ENCODE peak calls at places on chromosomes 5 and 9, in five cellular contexts. I is K562, N is GM12878, R is HepG2, J is HCT116. B is an unnamed sample.

GRCh38 chr5:9712506-9713285 is 82.5 kb upstream of the TAS2R1 start:
- DNase-seq in I (no peak), N (no peak), R (no peak), J (no peak), B (peak; percentile 64)

GRCh38 chr5:27308151-27308550 is 269.8 kb upstream of the CDH9 start:
- DNase-seq in I (no peak), N (no peak), R (no peak), J (no peak), B (no peak)

GRCh38 chr9:85942913-85943729 is 2.2 kb downstream of the NAA35 start:
- DNase-seq in I (no peak), N (no peak), R (no peak), J (no peak), B (no peak)

GRCh38 chr9:124941689-124942561 is 1.0 kb upstream of the GOLGA1 start:
- DNase-seq in I (no peak), N (peak; percentile 19), R (peak; percentile 29), J (peak; percentile 2), B (no peak)

GRCh38 chr9:121876658-121877271 is 216.3 kb downstream of the TTLL11 start:
- DNase-seq in I (no peak), N (no peak), R (no peak), J (no peak), B (no peak)

GRCh38 chr5:27124590-27124989 is 86.2 kb upstream of the CDH9 start:
- DNase-seq in I (peak; percentile 12), N (no peak), R (peak; percentile 20), J (no peak), B (peak; percentile 41)

GRCh38 chr5:606526-607399 is 5.4 kb upstream of the CEP72 start:
- DNase-seq in I (no peak), N (no peak), R (no peak), J (no peak), B (no peak)

GRCh38 chr9:134295101-134295745 is 31.0 kb upstream of the RXRA start:
- DNase-seq in I (no peak), N (no peak), R (no peak), J (no peak), B (peak; percentile 33)

GRCh38 chr5:1282139-1282992 is 12.5 kb downstream of the TERT start:
- DNase-seq in I (no peak), N (no peak), R (no peak), J (no peak), B (no peak)

DNA sequence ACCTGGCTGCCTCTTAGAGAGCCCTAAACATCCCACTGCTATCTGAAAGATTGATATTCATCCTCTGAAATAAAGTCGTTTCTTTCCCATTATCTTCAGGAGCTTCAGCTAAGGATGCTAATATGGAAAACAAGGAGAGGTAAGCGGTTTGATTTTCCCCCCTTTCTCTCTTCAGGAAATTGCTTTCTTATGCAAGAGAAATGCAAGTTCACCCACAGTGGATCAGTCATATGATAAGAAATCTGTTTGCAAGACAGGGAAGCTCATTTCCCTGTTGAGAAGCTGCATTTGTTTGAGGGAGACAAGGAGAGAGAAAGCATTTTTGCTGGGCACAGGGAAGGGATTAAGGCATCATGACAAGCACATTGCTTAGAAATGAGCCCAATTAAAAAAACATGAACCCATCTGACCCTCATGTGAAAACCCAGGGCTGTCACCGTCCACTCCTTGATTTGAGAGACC is 53.7 kb upstream of the BOD1 start:
- DNase-seq in I (no peak), N (no peak), R (no peak), J (no peak), B (peak; percentile 17)
- TF ChIP-seq JUND in I (peak; percentile 53), N (no peak), R (no peak), J (no peak), B (no peak)

DNA sequence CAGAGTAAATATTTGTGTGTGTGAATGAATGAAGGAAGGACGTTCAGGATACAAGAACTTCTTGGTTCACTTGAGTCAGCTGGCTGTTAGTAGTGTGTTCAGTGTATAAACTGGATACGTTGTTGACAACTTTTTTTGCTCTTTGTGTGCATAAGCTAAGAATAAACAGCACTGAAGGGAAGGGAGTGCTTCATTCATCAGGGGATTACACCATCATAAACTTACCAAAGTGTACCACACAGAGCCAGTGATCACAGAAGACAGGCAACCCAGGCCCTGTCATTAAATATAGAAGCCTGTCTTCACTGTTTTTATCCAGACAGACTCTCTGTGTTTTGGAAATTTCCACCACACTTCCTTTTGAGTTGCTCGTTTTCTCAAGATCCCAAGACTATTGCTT is 55.5 kb upstream of the MEF2C start:
- DNase-seq in I (no peak), N (no peak), R (no peak), J (no peak), B (no peak)
- TF ChIP-seq JUND in I (no peak), N (no peak), R (no peak), J (no peak), B (no peak)

GRCh38 chr5:173123416-173123815 is 20.9 kb upstream of the BNIP1 start:
- DNase-seq in I (no peak), N (no peak), R (peak; percentile 54), J (no peak), B (no peak)
- TF ChIP-seq JUND in I (no peak), N (no peak), R (no peak), J (no peak), B (no peak)

GRCh38 chr5:149298857-149299404 is 27.3 kb downstream of the AFAP1L1 start:
- DNase-seq in I (no peak), N (no peak), R (no peak), J (no peak), B (no peak)

GRCh38 chr5:149299451-149300054 is 27.9 kb downstream of the AFAP1L1 start:
- DNase-seq in I (no peak), N (no peak), R (peak; percentile 59), J (no peak), B (no peak)

GRCh38 chr5:149294872-149295829 is 23.5 kb downstream of the AFAP1L1 start:
- DNase-seq in I (no peak), N (no peak), R (no peak), J (no peak), B (no peak)

GRCh38 chr5:149298163-149298562 is 26.5 kb downstream of the AFAP1L1 start:
- DNase-seq in I (no peak), N (no peak), R (no peak), J (no peak), B (no peak)

GRCh38 chr5:149297340-149298023 is 25.8 kb downstream of the AFAP1L1 start:
- DNase-seq in I (no peak), N (no peak), R (no peak), J (no peak), B (no peak)
- TF ChIP-seq JUND in I (no peak), N (no peak), R (no peak), J (no peak), B (no peak)

DNA sequence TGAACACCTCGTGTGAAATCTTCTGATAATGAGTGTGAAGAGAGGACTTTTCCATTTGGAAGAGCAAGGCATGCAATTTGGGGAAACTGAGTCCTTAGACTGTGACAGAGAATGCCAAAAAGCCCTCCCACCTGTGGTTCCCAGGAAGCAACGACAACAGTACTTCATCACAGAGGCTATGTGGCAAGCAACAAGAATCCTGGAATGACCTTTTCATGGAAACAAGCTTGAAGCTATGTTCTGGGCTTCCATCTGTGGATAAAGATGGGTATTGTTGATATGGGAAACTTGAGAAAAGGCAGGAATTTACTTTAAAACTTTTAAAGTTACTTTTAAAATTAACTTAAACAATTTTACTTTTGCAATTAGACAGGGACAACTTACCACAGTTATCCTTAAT is 131.2 kb upstream of the ANKH start:
- DNase-seq in I (no peak), N (no peak), R (no peak), J (no peak), B (no peak)
- TF ChIP-seq JUND in I (no peak), N (no peak), R (no peak), J (no peak), B (no peak)

DNA sequence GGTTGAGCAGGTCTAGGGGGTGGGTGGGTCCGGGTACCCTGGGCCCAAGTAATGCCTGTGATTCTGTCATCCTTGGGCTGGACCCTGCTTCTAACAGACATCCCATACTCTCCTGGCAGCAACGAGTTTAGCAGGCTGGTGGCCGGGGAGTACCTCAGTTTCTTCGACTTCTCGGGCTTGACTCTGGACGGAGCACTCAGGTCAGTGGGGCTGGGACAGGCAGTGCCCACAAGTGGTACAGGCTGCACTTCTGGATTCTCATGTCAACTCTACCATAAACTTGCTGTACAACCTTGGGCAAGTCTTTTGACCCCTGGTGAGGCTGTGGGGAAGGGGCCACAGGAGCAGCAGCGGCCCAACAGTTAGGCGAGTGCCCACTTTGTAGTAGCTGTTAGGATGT is 21.8 kb downstream of the PSD2 start:
- DNase-seq in I (no peak), N (no peak), R (no peak), J (no peak), B (no peak)
- TF ChIP-seq JUND in I (no peak), N (no peak), R (no peak), J (no peak), B (no peak)

B was measured in T47D.